ENCODE peak calls at places on chromosomes 11 and 22, in ten cellular contexts. D, Q, C, V, K, H, W, U, F and P are unnamed samples.
A peak's percentile ranks its signal among the peaks of the same experiment; 100 is the strongest.

GRCh38 chr11:11464555-11464954 is 111.5 kb upstream of the CSNK2A3 start:
- DNase-seq in D (no peak), Q (no peak), C (no peak), V (no peak), K (no peak), H (no peak), W (peak; percentile 4), U (no peak), F (no peak), P (no peak)

GRCh38 chr22:39845522-39845921 is 48.0 kb downstream of the ENTHD1 start:
- DNase-seq in D (no peak), Q (no peak), C (no peak), V (no peak), K (no peak), H (no peak), W (no peak), U (no peak), F (no peak), P (no peak)

GRCh38 chr11:128045094-128045725 is 542.1 kb downstream of the ETS1 start:
- DNase-seq in D (no peak), Q (peak; percentile 55), C (no peak), V (no peak), K (no peak), H (peak; percentile 78), W (no peak), U (peak; percentile 63), F (no peak), P (no peak)

GRCh38 chr11:122306776-122307479 is 190.9 kb upstream of the BLID start:
- DNase-seq in D (no peak), Q (no peak), C (no peak), V (no peak), K (no peak), H (no peak), W (peak; percentile 60), U (no peak), F (no peak), P (no peak)

GRCh38 chr22:17726561-17727243 is 47.6 kb downstream of the BID start:
- DNase-seq in D (no peak), Q (peak; percentile 86), C (no peak), V (no peak), K (no peak), H (peak; percentile 68), W (no peak), U (peak; percentile 46), F (no peak), P (no peak)

GRCh38 chr11:11813288-11813962 is 28.3 kb upstream of the USP47 start:
- DNase-seq in D (no peak), Q (peak; percentile 14), C (no peak), V (no peak), K (no peak), H (peak; percentile 97), W (peak; percentile 94), U (peak; percentile 97), F (no peak), P (no peak)

GRCh38 chr11:70790671-70791300 is 392.5 kb downstream of the CTTN start:
- DNase-seq in D (no peak), Q (no peak), C (no peak), V (peak; percentile 38), K (no peak), H (peak; percentile 3), W (no peak), U (no peak), F (peak; percentile 13), P (no peak)

GRCh38 chr22:49629586-49630447 is 197.9 kb downstream of the BRD1 start:
- DNase-seq in D (no peak), Q (no peak), C (no peak), V (no peak), K (no peak), H (no peak), W (no peak), U (no peak), F (no peak), P (no peak)

GRCh38 chr22:42688241-42688913 is 32.3 kb downstream of the A4GALT start:
- DNase-seq in D (peak; percentile 91), Q (no peak), C (peak; percentile 19), V (peak; percentile 58), K (no peak), H (peak; percentile 96), W (peak; percentile 98), U (peak; percentile 94), F (peak; percentile 96), P (no peak)